ENCODE peak calls at places on chromosome 20, in four cellular contexts. F is CD8-positive, alpha-beta T cell; X is body of pancreas; S is left ventricle myocardium inferior. U is an unnamed sample.

GRCh38 chr20:50267041-50267865 is 76.6 kb downstream of the CEBPB start:
- DNase-seq in F (no peak), X (peak; percentile 88), S (peak; percentile 62), U (peak; percentile 77)

GRCh38 chr20:25000268-25000801 is 7.8 kb upstream of the APMAP start:
- DNase-seq in F (no peak), X (peak; percentile 97), S (peak; percentile 77), U (peak; percentile 75)

GRCh38 chr20:62807444-62808210 is 3.0 kb downstream of the OGFR start:
- DNase-seq in F (no peak), X (no peak), S (no peak), U (no peak)

GRCh38 chr20:23765578-23765977 is 14.8 kb upstream of the CST1 start:
- DNase-seq in F (no peak), X (no peak), S (no peak), U (no peak)

GRCh38 chr20:37305839-37306238 is 16.4 kb downstream of the MANBAL start:
- DNase-seq in F (no peak), X (no peak), S (no peak), U (no peak)

GRCh38 chr20:23230766-23231385 is 119.7 kb upstream of the NXT1 start:
- DNase-seq in F (no peak), X (no peak), S (no peak), U (no peak)

GRCh38 chr20:47574616-47575401 is 73.1 kb downstream of the NCOA3 start:
- DNase-seq in F (no peak), X (peak; percentile 46), S (no peak), U (no peak)

GRCh38 chr20:49706548-49707517 is 6.8 kb downstream of the B4GALT5 start:
- DNase-seq in F (no peak), X (no peak), S (no peak), U (no peak)

GRCh38 chr20:43911066-43911465 is 3.6 kb upstream of the TOX2 start:
- DNase-seq in F (peak; percentile 43), X (no peak), S (no peak), U (no peak)

GRCh38 chr20:14214046-14214445 is 123.4 kb downstream of the FLRT3 start:
- DNase-seq in F (no peak), X (no peak), S (no peak), U (no peak)

GRCh38 chr20:13487202-13487601 is 151.5 kb downstream of the TASP1 start:
- DNase-seq in F (no peak), X (no peak), S (no peak), U (no peak)

GRCh38 chr20:47051936-47052566 is 157.4 kb downstream of the EYA2 start:
- DNase-seq in F (no peak), X (no peak), S (no peak), U (no peak)

GRCh38 chr20:25356294-25356933 is 34.2 kb downstream of the ABHD12 start:
- DNase-seq in F (no peak), X (peak; percentile 74), S (no peak), U (no peak)

GRCh38 chr20:48620486-48621255 is 207.1 kb downstream of the PREX1 start:
- DNase-seq in F (peak; percentile 78), X (peak; percentile 91), S (peak; percentile 85), U (peak; percentile 83)

GRCh38 chr20:56187791-56188190 is 60.7 kb upstream of the MC3R start:
- DNase-seq in F (no peak), X (no peak), S (no peak), U (no peak)

GRCh38 chr20:14963262-14963663 is 625.9 kb upstream of the FLRT3 start:
- DNase-seq in F (no peak), X (no peak), S (no peak), U (no peak)

GRCh38 chr20:1657556-1658334 is at the start of gene SIRPG:
- DNase-seq in F (no peak), X (no peak), S (no peak), U (no peak)

GRCh38 chr20:51955756-51956155 is 153.4 kb upstream of the SALL4 start:
- DNase-seq in F (no peak), X (no peak), S (no peak), U (no peak)

GRCh38 chr20:33781945-33782344 is 29.2 kb upstream of the CHMP4B start:
- DNase-seq in F (no peak), X (no peak), S (no peak), U (no peak)

GRCh38 chr20:32975698-32976674 is 28.2 kb downstream of the SUN5 start:
- DNase-seq in F (peak; percentile 46), X (no peak), S (peak; percentile 65), U (no peak)

GRCh38 chr20:44110816-44111568 is 76.0 kb downstream of the JPH2 start:
- DNase-seq in F (no peak), X (no peak), S (no peak), U (no peak)

GRCh38 chr20:47949230-47949629 is 163.9 kb upstream of the SULF2 start:
- DNase-seq in F (no peak), X (no peak), S (no peak), U (no peak)

GRCh38 chr20:58135441-58136170 is 92.8 kb downstream of the ANKRD60 start:
- DNase-seq in F (no peak), X (no peak), S (no peak), U (no peak)

GRCh38 chr20:34010405-34010895 is 16.7 kb downstream of the RALY start:
- DNase-seq in F (no peak), X (no peak), S (no peak), U (no peak)

GRCh38 chr20:62699741-62700140 is 8.9 kb upstream of the NTSR1 start:
- DNase-seq in F (no peak), X (no peak), S (no peak), U (no peak)

GRCh38 chr20:32966881-32967781 is 37.1 kb downstream of the SUN5 start:
- DNase-seq in F (peak; percentile 73), X (no peak), S (no peak), U (no peak)

GRCh38 chr20:45320948-45321595 is 13.0 kb upstream of the MATN4 start:
- DNase-seq in F (no peak), X (no peak), S (no peak), U (peak; percentile 9)

GRCh38 chr20:22333885-22334545 is 250.4 kb downstream of the FOXA2 start:
- DNase-seq in F (no peak), X (peak; percentile 68), S (peak; percentile 25), U (peak; percentile 35)

GRCh38 chr20:32969356-32970114 is 34.7 kb downstream of the SUN5 start:
- DNase-seq in F (peak; percentile 48), X (no peak), S (no peak), U (no peak)

GRCh38 chr20:46708172-46708860 is 1.1 kb upstream of the SLC2A10 start:
- DNase-seq in F (no peak), X (peak; percentile 84), S (no peak), U (no peak)

GRCh38 chr20:1357921-1358671 is 29.2 kb upstream of the SDCBP2 start:
- DNase-seq in F (no peak), X (no peak), S (no peak), U (no peak)

GRCh38 chr20:61502433-61502832 is 250.4 kb downstream of the CDH4 start:
- DNase-seq in F (no peak), X (no peak), S (no peak), U (no peak)
- H3K4me1 ChIP-seq in F (peaks cover 3% of the 10 kb centered on the region), X (no peaks in the 10 kb centered on the region), S (peaks cover 7% of the 10 kb centered on the region), U (no peaks in the 10 kb centered on the region)

GRCh38 chr20:20021835-20022234 is 4.7 kb downstream of the NAA20 start:
- DNase-seq in F (no peak), X (no peak), S (no peak), U (no peak)
- H3K4me1 ChIP-seq in F (peaks cover 46% of the 10 kb centered on the region), X (peaks cover 32% of the 10 kb centered on the region), S (peaks cover 54% of the 10 kb centered on the region), U (peaks cover 59% of the 10 kb centered on the region)

GRCh38 chr20:54176610-54177009 is 2.8 kb upstream of the CYP24A1 start:
- DNase-seq in F (no peak), X (no peak), S (no peak), U (no peak)
- H3K4me1 ChIP-seq in F (peaks cover 23% of the 10 kb centered on the region), X (peaks cover 18% of the 10 kb centered on the region), S (peaks cover 25% of the 10 kb centered on the region), U (no peaks in the 10 kb centered on the region)

DNA sequence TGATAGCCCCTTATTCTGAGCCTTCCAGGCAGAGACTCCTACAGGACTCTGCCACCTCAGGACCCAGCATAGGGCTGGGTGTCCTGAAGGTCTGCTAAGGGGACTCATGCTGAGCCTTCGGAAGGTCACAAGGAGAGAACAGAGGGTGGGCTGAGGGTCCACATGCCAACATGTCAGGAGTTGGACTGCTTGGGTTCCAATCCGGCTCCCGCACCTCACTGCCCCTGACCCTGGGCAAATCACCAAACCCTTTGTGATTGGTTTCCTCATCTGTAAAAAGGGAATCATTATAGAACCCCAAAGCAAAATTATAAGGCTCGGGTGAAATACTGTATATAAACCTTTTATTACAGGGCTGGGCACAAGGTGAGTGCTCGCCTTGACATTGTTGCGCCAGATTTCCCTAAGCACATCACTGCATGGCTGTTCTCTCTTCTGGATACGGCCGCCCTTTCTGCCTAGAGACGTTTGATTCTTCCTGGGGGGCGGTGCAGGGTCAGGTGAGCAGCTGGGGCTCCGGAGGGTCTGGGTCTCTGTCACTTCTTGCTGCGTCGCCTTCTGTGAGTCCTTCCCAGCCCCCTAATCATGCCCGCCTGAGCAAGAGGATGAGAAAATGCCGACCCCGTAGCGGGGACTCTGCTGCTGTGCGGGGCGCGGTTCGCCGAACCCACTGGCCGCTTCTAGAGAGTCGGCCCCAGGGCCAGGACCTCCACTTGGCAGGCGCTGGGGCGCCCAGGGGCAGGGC is 90.5 kb upstream of the EPB41L1 start:
- DNase-seq in F (no peak), X (peak; percentile 12), S (no peak), U (no peak)
- H3K4me1 ChIP-seq in F (peaks cover 12% of the 10 kb centered on the region), X (peaks cover 29% of the 10 kb centered on the region), S (peaks cover 19% of the 10 kb centered on the region), U (peaks cover 4% of the 10 kb centered on the region)

GRCh38 chr20:17964073-17964472 is 4.5 kb downstream of the SNX5 start:
- DNase-seq in F (no peak), X (no peak), S (no peak), U (no peak)
- H3K4me1 ChIP-seq in F (peaks cover 49% of the 10 kb centered on the region), X (peaks cover 67% of the 10 kb centered on the region), S (peaks cover 91% of the 10 kb centered on the region), U (peaks cover 61% of the 10 kb centered on the region)